ENCODE peak calls at places on chromosomes 13 and 19, in ten cellular contexts. I is AG09309, D is endothelial cell of umbilical vein, T is Calu3, K is esophagus squamous epithelium, F is tibial nerve, U is pancreas, S is mucosa of descending colon, E is left ventricle myocardium inferior, W is psoas muscle. X is an unnamed sample.

GRCh38 chr13:29886446-29886845 is 36.0 kb upstream of the UBL3 start:
- DNase-seq in I (no peak), D (no peak), T (no peak), K (no peak), F (no peak), U (no peak), S (no peak), E (no peak), W (no peak), X (no peak)

GRCh38 chr19:9037415-9038062 is 27.3 kb upstream of the MUC16 start:
- DNase-seq in I (no peak), D (no peak), T (no peak), K (no peak), F (no peak), U (no peak), S (no peak), E (no peak), W (no peak), X (no peak)

GRCh38 chr19:35843676-35844481 is 8.4 kb downstream of the NPHS1 start:
- DNase-seq in I (no peak), D (no peak), T (no peak), K (no peak), F (no peak), U (peak; percentile 67), S (peak; percentile 64), E (no peak), W (no peak), X (no peak)

GRCh38 chr19:2540646-2541454 is 64.9 kb downstream of the GADD45B start:
- DNase-seq in I (peak; percentile 91), D (peak; percentile 94), T (peak; percentile 94), K (no peak), F (peak; percentile 73), U (peak; percentile 81), S (peak; percentile 74), E (peak; percentile 93), W (peak; percentile 95), X (no peak)

GRCh38 chr13:28204690-28205443 is 66.5 kb downstream of the PAN3 start:
- DNase-seq in I (no peak), D (no peak), T (no peak), K (no peak), F (no peak), U (no peak), S (no peak), E (no peak), W (no peak), X (peak; percentile 10)

GRCh38 chr19:18300930-18301717 is 19.7 kb upstream of the JUND start:
- DNase-seq in I (no peak), D (no peak), T (peak; percentile 67), K (no peak), F (peak; percentile 58), U (no peak), S (peak; percentile 77), E (peak; percentile 78), W (peak; percentile 97), X (no peak)

GRCh38 chr13:39451301-39451700 is 151.7 kb downstream of the LHFPL6 start:
- DNase-seq in I (no peak), D (peak; percentile 83), T (no peak), K (no peak), F (no peak), U (no peak), S (no peak), E (no peak), W (no peak), X (no peak)

GRCh38 chr19:10718205-10719196 is 622 bp downstream of the DNM2 start:
- DNase-seq in I (no peak), D (peak; percentile 26), T (peak; percentile 43), K (no peak), F (no peak), U (peak; percentile 36), S (peak; percentile 72), E (peak; percentile 56), W (peak; percentile 77), X (no peak)

GRCh38 chr19:51652266-51652665 is 5.6 kb upstream of the SIGLEC14 start:
- DNase-seq in I (no peak), D (no peak), T (no peak), K (no peak), F (no peak), U (no peak), S (no peak), E (no peak), W (no peak), X (no peak)

GRCh38 chr19:51651216-51651846 is 4.7 kb upstream of the SIGLEC14 start:
- DNase-seq in I (no peak), D (no peak), T (no peak), K (no peak), F (no peak), U (no peak), S (no peak), E (peak; percentile 16), W (no peak), X (peak; percentile 29)

GRCh38 chr19:51653162-51653561 is 6.5 kb upstream of the SIGLEC14 start:
- DNase-seq in I (no peak), D (no peak), T (no peak), K (no peak), F (no peak), U (no peak), S (no peak), E (no peak), W (no peak), X (no peak)

GRCh38 chr19:51654783-51655182 is 8.2 kb upstream of the SIGLEC14 start:
- DNase-seq in I (no peak), D (no peak), T (no peak), K (no peak), F (no peak), U (no peak), S (no peak), E (no peak), W (no peak), X (no peak)
- TF ChIP-seq CTCF in I (no peak), D (no peak), T (no peak), K (no peak), F (no peak), U (no peak), S (no peak), E (no peak), W (no peak), X (peak; percentile 17)

GRCh38 chr13:98983182-98983581 is 5.3 kb upstream of the DOCK9 start:
- DNase-seq in I (no peak), D (peak; percentile 79), T (no peak), K (no peak), F (no peak), U (no peak), S (no peak), E (no peak), W (no peak), X (no peak)

GRCh38 chr13:98984983-98985382 is 7.1 kb upstream of the DOCK9 start:
- DNase-seq in I (no peak), D (no peak), T (no peak), K (no peak), F (no peak), U (no peak), S (no peak), E (no peak), W (no peak), X (no peak)

GRCh38 chr13:98984118-98984517 is 6.3 kb upstream of the DOCK9 start:
- DNase-seq in I (no peak), D (no peak), T (no peak), K (no peak), F (no peak), U (no peak), S (no peak), E (no peak), W (no peak), X (no peak)

GRCh38 chr13:98979012-98979411 is 1.1 kb upstream of the DOCK9 start:
- DNase-seq in I (no peak), D (peak; percentile 38), T (no peak), K (no peak), F (no peak), U (no peak), S (no peak), E (no peak), W (no peak), X (no peak)

GRCh38 chr13:98981596-98982195 is 3.8 kb upstream of the DOCK9 start:
- DNase-seq in I (no peak), D (no peak), T (no peak), K (no peak), F (no peak), U (no peak), S (no peak), E (no peak), W (no peak), X (no peak)
- TF ChIP-seq CTCF in I (no peak), D (no peak), T (no peak), K (no peak), F (no peak), U (no peak), S (no peak), E (no peak), W (no peak), X (no peak)

GRCh38 chr13:104567114-104567513 is 1500.9 kb upstream of the SLC10A2 start:
- DNase-seq in I (no peak), D (no peak), T (no peak), K (no peak), F (no peak), U (no peak), S (no peak), E (no peak), W (no peak), X (no peak)

GRCh38 chr13:104571890-104572229 is 1505.6 kb upstream of the SLC10A2 start:
- DNase-seq in I (no peak), D (no peak), T (no peak), K (no peak), F (no peak), U (no peak), S (no peak), E (no peak), W (no peak), X (no peak)

GRCh38 chr13:104577029-104577820 is 1511.0 kb upstream of the SLC10A2 start:
- DNase-seq in I (no peak), D (no peak), T (no peak), K (no peak), F (no peak), U (no peak), S (no peak), E (no peak), W (no peak), X (no peak)

GRCh38 chr13:104565888-104566287 is 1499.7 kb upstream of the SLC10A2 start:
- DNase-seq in I (no peak), D (no peak), T (no peak), K (no peak), F (no peak), U (no peak), S (no peak), E (no peak), W (no peak), X (no peak)

DNA sequence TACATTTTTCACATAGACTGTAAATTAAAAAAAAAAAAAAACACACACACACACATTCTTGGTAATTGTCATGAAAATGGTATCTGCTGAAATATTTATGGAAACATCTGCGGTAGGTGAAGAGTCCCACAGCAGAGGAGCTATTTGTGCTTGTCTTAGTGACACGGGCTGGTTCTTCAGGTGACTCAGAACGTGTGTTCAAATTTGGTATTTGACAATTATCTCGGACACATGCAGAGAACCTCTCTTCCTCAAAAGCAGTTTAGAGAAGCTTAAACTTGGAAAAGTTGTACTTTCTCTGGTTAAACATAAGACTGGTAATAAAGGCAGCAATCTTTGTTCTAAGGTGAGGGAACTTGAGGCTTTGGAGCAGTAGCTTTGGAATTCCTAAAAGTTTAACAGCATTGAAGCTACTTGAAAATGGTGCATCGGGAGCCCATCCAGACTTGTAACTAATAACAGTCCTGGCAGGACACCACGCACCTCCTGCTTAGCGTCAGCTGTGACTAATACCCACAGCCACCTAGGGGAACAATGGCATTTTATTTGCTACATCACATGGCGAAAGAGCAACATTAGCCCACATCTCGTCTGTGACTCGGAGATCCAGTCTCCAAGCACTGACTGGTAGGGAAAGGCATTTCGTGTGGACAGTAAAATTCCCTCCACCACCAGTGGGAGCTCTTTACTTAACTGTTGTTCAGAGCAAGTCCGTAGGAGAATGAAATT is 1505.1 kb upstream of the SLC10A2 start:
- DNase-seq in I (no peak), D (peak; percentile 89), T (peak; percentile 60), K (no peak), F (peak; percentile 46), U (peak; percentile 70), S (no peak), E (no peak), W (peak; percentile 56), X (no peak)
- TF ChIP-seq CTCF in I (peak; percentile 49), D (peak; percentile 76), T (no peak), K (peak; percentile 43), F (peak; percentile 74), U (peak; percentile 33), S (peak; percentile 39), E (peak; percentile 72), W (peak; percentile 65), X (peak; percentile 26)

GRCh38 chr19:46620267-46620666 is 4.6 kb downstream of the PTGIR start:
- DNase-seq in I (no peak), D (no peak), T (no peak), K (no peak), F (no peak), U (no peak), S (no peak), E (no peak), W (peak; percentile 3), X (no peak)
- TF ChIP-seq CTCF in I (no peak), D (no peak), T (no peak), K (no peak), F (no peak), U (no peak), S (no peak), E (no peak), W (no peak), X (no peak)